ENCODE peak calls at places on chromosomes 5 and 9, in four cellular contexts. N is NAMALWA, C is activated T-cell treated with anti-CD3 and anti-CD28 coated beads for 24 hours, E is KBM-7. B is an unnamed sample.
A peak's percentile ranks its signal among the peaks of the same experiment; 100 is the strongest.

GRCh38 chr5:143494162-143494561 is 90.7 kb upstream of the NR3C1 start:
- DNase-seq in N (no peak), C (no peak), E (no peak), B (no peak)

GRCh38 chr9:78666818-78667429 is 370.0 kb downstream of the PSAT1 start:
- DNase-seq in N (no peak), C (no peak), E (no peak), B (no peak)

GRCh38 chr5:75465480-75465879 is 45.9 kb downstream of the CERT1 start:
- DNase-seq in N (no peak), C (no peak), E (no peak), B (no peak)

GRCh38 chr9:36980148-36980974 is 53.7 kb downstream of the PAX5 start:
- DNase-seq in N (no peak), C (no peak), E (peak; percentile 66), B (peak; percentile 10)

GRCh38 chr5:95043648-95044047 is 241.2 kb downstream of the MCTP1 start:
- DNase-seq in N (no peak), C (no peak), E (no peak), B (no peak)

GRCh38 chr9:27534131-27534530 is 4.5 kb upstream of the MOB3B start:
- DNase-seq in N (no peak), C (no peak), E (no peak), B (no peak)

GRCh38 chr9:21558627-21559401 is 76.7 kb upstream of the IFNE start:
- DNase-seq in N (no peak), C (no peak), E (peak; percentile 34), B (no peak)

GRCh38 chr9:123561055-123561454 is 205.1 kb downstream of the CRB2 start:
- DNase-seq in N (no peak), C (no peak), E (no peak), B (no peak)

GRCh38 chr5:61277781-61278180 is 54.3 kb upstream of the ZSWIM6 start:
- DNase-seq in N (no peak), C (no peak), E (no peak), B (no peak)

GRCh38 chr9:15021146-15021545 is 110.9 kb upstream of the FREM1 start:
- DNase-seq in N (no peak), C (no peak), E (no peak), B (no peak)

GRCh38 chr5:17819786-17820185 is 185.5 kb downstream of the TAF11L14 start:
- DNase-seq in N (no peak), C (no peak), E (no peak), B (no peak)

B was measured in Kasumi-1.